ENCODE peak calls at places on chromosomes 3 and 15, in seven cellular contexts. U is body of pancreas; B is NCI-H1048; Q is activated CD4-positive, alpha-beta T cell treated with anti-CD3 and anti-CD28 coated beads, Interleukin-2, amount 50 U/mL, for 1 hour; V is A549; Z is GM23248; E is stimulated activated naive B cell treated with anti-CD40 and anti-IgM and Interleukin-4, amounts not matched to agents 10 μg/mL and 1 μg/mL and 100 μg/mL, for 72 hours. H is an unnamed sample.

GRCh38 chr3:32434206-32434605 is 42.6 kb downstream of the CMTM7 start:
- DNase-seq in Z (no peak), E (no peak), B (no peak), V (no peak), Q (no peak), U (no peak), H (no peak)

GRCh38 chr15:65132841-65133549 is 613 bp downstream of the PDCD7 start:
- DNase-seq in U (peak), Q (peak), E (peak), B (no peak), Z (peak), V (peak), H (peak)

GRCh38 chr3:196757876-196758739 is 18.5 kb downstream of the PAK2 start:
- DNase-seq in B (no peak), E (no peak), V (peak), Z (peak), Q (no peak), U (no peak), H (no peak)

GRCh38 chr3:66490214-66490613 is 10.6 kb downstream of the LRIG1 start:
- DNase-seq in U (no peak), B (no peak), V (no peak), E (no peak), Z (peak), Q (no peak), H (no peak)

GRCh38 chr3:100269410-100270217 is 8.8 kb downstream of the TBC1D23 start:
- DNase-seq in Q (no peak), V (no peak), E (no peak), B (no peak), U (no peak), Z (peak), H (no peak)

GRCh38 chr3:111723293-111723963 is 128.3 kb upstream of the ZBED2 start:
- DNase-seq in U (no peak), B (no peak), Q (no peak), E (no peak), V (no peak), Z (peak), H (no peak)

GRCh38 chr3:113287818-113288648 is 76.7 kb downstream of the BOC start:
- DNase-seq in Z (peak), V (peak), B (no peak), Q (peak), E (peak), U (peak), H (no peak)

GRCh38 chr3:8769088-8769822 is at the start of gene OXTR:
- DNase-seq in V (peak), Q (peak), B (no peak), E (peak), Z (peak), U (peak), H (peak)

GRCh38 chr15:44441095-44441501 is 13.7 kb downstream of the CTDSPL2 start:
- DNase-seq in U (no peak), Q (no peak), V (no peak), Z (no peak), B (no peak), E (no peak), H (no peak)

GRCh38 chr3:71710906-71711494 is 14.2 kb downstream of the EIF4E3 start:
- DNase-seq in Q (no peak), B (peak), Z (peak), V (peak), E (no peak), U (no peak), H (no peak)

GRCh38 chr3:48141225-48142137 is 46.7 kb downstream of the CDC25A start:
- DNase-seq in E (no peak), Z (no peak), U (no peak), B (no peak), Q (no peak), V (no peak), H (no peak)

GRCh38 chr3:194344012-194344411 is 7.1 kb downstream of the CPN2 start:
- DNase-seq in E (no peak), U (peak), B (no peak), Z (peak), Q (peak), V (peak), H (peak)

GRCh38 chr3:38368238-38368637 is 21.7 kb downstream of the XYLB start:
- DNase-seq in Q (no peak), U (no peak), Z (no peak), E (no peak), V (no peak), B (no peak), H (no peak)

GRCh38 chr3:37765591-37766219 is 96.0 kb upstream of the CTDSPL start:
- DNase-seq in Q (no peak), B (no peak), Z (no peak), U (peak), V (no peak), E (no peak), H (no peak)

GRCh38 chr3:147963711-147964110 is 554.5 kb downstream of the ZIC1 start:
- DNase-seq in B (no peak), Z (peak), E (no peak), Q (no peak), V (no peak), U (no peak), H (no peak)

GRCh38 chr3:184200825-184201224 is 14.8 kb downstream of the ABCF3 start:
- DNase-seq in E (no peak), B (no peak), U (no peak), V (no peak), Q (no peak), Z (no peak), H (no peak)

GRCh38 chr15:65903296-65904073 is 34.2 kb downstream of the RAB11A start:
- DNase-seq in U (no peak), V (no peak), E (no peak), Q (no peak), B (no peak), Z (no peak), H (no peak)

GRCh38 chr3:173945081-173945652 is 547.6 kb downstream of the NLGN1 start:
- DNase-seq in U (no peak), Q (no peak), Z (no peak), V (no peak), E (no peak), B (no peak), H (no peak)

GRCh38 chr15:27869697-27870281 is 229.3 kb downstream of the OCA2 start:
- DNase-seq in Q (no peak), Z (no peak), E (no peak), V (no peak), U (no peak), B (no peak), H (no peak)